ENCODE peak calls at places on chromosomes 16 and 17, in four cellular contexts. One of them, this sample, is unnamed.

GRCh38 chr16:138049-138417 is 440 bp downstream of the NPRL3 start:
- DNase-seq in HEK293T: no peak
- DNase-seq in NCI-H2029: no peak
- DNase-seq in PC-9: no peak
- DNase-seq in this sample: peak

GRCh38 chr17:71432378-71433315 is 688.2 kb upstream of the SOX9 start:
- DNase-seq in NCI-H2029: no peak
- DNase-seq in HEK293T: no peak
- DNase-seq in PC-9: no peak
- DNase-seq in this sample: no peak

GRCh38 chr16:48525201-48526057 is 84.6 kb downstream of the N4BP1 start:
- DNase-seq in PC-9: no peak
- DNase-seq in HEK293T: no peak
- DNase-seq in NCI-H2029: peak
- DNase-seq in this sample: no peak

GRCh38 chr17:59756236-59756818 is 48.9 kb downstream of the VMP1 start:
- DNase-seq in NCI-H2029: no peak
- DNase-seq in PC-9: peak
- DNase-seq in HEK293T: no peak
- DNase-seq in this sample: no peak

GRCh38 chr17:76901542-76902197 is 33.5 kb downstream of the MGAT5B start:
- DNase-seq in NCI-H2029: no peak
- DNase-seq in PC-9: no peak
- DNase-seq in HEK293T: no peak
- DNase-seq in this sample: no peak

GRCh38 chr17:1626333-1626732 is 2.3 kb downstream of the SLC43A2 start:
- DNase-seq in HEK293T: no peak
- DNase-seq in NCI-H2029: no peak
- DNase-seq in PC-9: no peak
- DNase-seq in this sample: no peak

GRCh38 chr16:82653550-82654511 is 27.1 kb downstream of the CDH13 start:
- DNase-seq in HEK293T: no peak
- DNase-seq in PC-9: no peak
- DNase-seq in NCI-H2029: no peak
- DNase-seq in this sample: no peak

GRCh38 chr16:85137323-85138072 is 25.2 kb upstream of the CIBAR2 start:
- DNase-seq in HEK293T: no peak
- DNase-seq in NCI-H2029: no peak
- DNase-seq in PC-9: peak
- DNase-seq in this sample: peak

GRCh38 chr16:55329791-55330190 is 5.8 kb downstream of the IRX6 start:
- DNase-seq in NCI-H2029: no peak
- DNase-seq in HEK293T: no peak
- DNase-seq in PC-9: peak
- DNase-seq in this sample: no peak

GRCh38 chr16:49356728-49357488 is 16.7 kb upstream of the C16orf78 start:
- DNase-seq in PC-9: no peak
- DNase-seq in HEK293T: no peak
- DNase-seq in NCI-H2029: no peak
- DNase-seq in this sample: no peak

GRCh38 chr17:43406676-43407645 is 8.2 kb downstream of the ARL4D start:
- DNase-seq in NCI-H2029: no peak
- DNase-seq in PC-9: no peak
- DNase-seq in HEK293T: no peak
- DNase-seq in this sample: no peak

GRCh38 chr17:55584861-55585260 is 73.6 kb upstream of the SMIM36 start:
- DNase-seq in NCI-H2029: no peak
- DNase-seq in PC-9: no peak
- DNase-seq in HEK293T: no peak
- DNase-seq in this sample: no peak

GRCh38 chr17:50037321-50038107 is 18.4 kb upstream of the ITGA3 start:
- DNase-seq in NCI-H2029: no peak
- DNase-seq in PC-9: peak
- DNase-seq in HEK293T: no peak
- DNase-seq in this sample: no peak

GRCh38 chr16:3282103-3282746 is 1.1 kb upstream of the ZNF263 start:
- DNase-seq in PC-9: peak
- DNase-seq in NCI-H2029: peak
- DNase-seq in HEK293T: peak
- DNase-seq in this sample: no peak

GRCh38 chr17:40886090-40886489 is 1.0 kb upstream of the KRT20 start:
- DNase-seq in HEK293T: no peak
- DNase-seq in NCI-H2029: no peak
- DNase-seq in PC-9: no peak
- DNase-seq in this sample: no peak

GRCh38 chr17:65346166-65346565 is 209.0 kb downstream of the RGS9 start:
- DNase-seq in PC-9: no peak
- DNase-seq in NCI-H2029: no peak
- DNase-seq in HEK293T: no peak
- DNase-seq in this sample: no peak